ENCODE peak calls at places on chromosomes 11 and 22, in nine cellular contexts. One of them, this sample, is unnamed.

GRCh38 chr22:27247691-27248434 is 553.7 kb downstream of the MN1 start:
- DNase-seq in H9: no peak
- DNase-seq in dorsolateral prefrontal cortex: no peak
- DNase-seq in pancreas: no peak
- DNase-seq in uterus: peak
- DNase-seq in heart right ventricle: no peak
- DNase-seq in HCT116: no peak
- DNase-seq in tibial artery: peak
- DNase-seq in HFF-Myc: no peak
- DNase-seq in this sample: no peak

GRCh38 chr11:105152556-105152955 is 13.0 kb upstream of the CARD18 start:
- DNase-seq in H9: no peak
- DNase-seq in dorsolateral prefrontal cortex: no peak
- DNase-seq in pancreas: no peak
- DNase-seq in uterus: no peak
- DNase-seq in heart right ventricle: no peak
- DNase-seq in HCT116: no peak
- DNase-seq in tibial artery: no peak
- DNase-seq in HFF-Myc: no peak
- DNase-seq in this sample: no peak

GRCh38 chr22:46538816-46539163 is 1.4 kb upstream of the CELSR1 start:
- DNase-seq in H9: no peak
- DNase-seq in dorsolateral prefrontal cortex: no peak
- DNase-seq in pancreas: no peak
- DNase-seq in uterus: no peak
- DNase-seq in heart right ventricle: no peak
- DNase-seq in HCT116: no peak
- DNase-seq in tibial artery: no peak
- DNase-seq in HFF-Myc: no peak
- DNase-seq in this sample: no peak

GRCh38 chr22:42856179-42856864 is 751 bp downstream of the ARFGAP3 start:
- DNase-seq in H9: no peak
- DNase-seq in dorsolateral prefrontal cortex: no peak
- DNase-seq in pancreas: peak
- DNase-seq in uterus: peak
- DNase-seq in heart right ventricle: peak
- DNase-seq in HCT116: no peak
- DNase-seq in tibial artery: peak
- DNase-seq in HFF-Myc: no peak
- DNase-seq in this sample: no peak

GRCh38 chr11:47179655-47179991 is 2.9 kb upstream of the ARFGAP2 start:
- DNase-seq in H9: peak
- DNase-seq in dorsolateral prefrontal cortex: no peak
- DNase-seq in pancreas: no peak
- DNase-seq in uterus: no peak
- DNase-seq in heart right ventricle: no peak
- DNase-seq in HCT116: no peak
- DNase-seq in tibial artery: no peak
- DNase-seq in HFF-Myc: no peak
- DNase-seq in this sample: no peak

GRCh38 chr11:68455485-68455884 is 5.1 kb upstream of the PPP6R3 start:
- DNase-seq in H9: no peak
- DNase-seq in dorsolateral prefrontal cortex: no peak
- DNase-seq in pancreas: peak
- DNase-seq in uterus: no peak
- DNase-seq in heart right ventricle: no peak
- DNase-seq in HCT116: no peak
- DNase-seq in tibial artery: peak
- DNase-seq in HFF-Myc: no peak
- DNase-seq in this sample: no peak

GRCh38 chr11:36009469-36009868 is 65.6 kb downstream of the LDLRAD3 start:
- DNase-seq in H9: no peak
- DNase-seq in dorsolateral prefrontal cortex: no peak
- DNase-seq in pancreas: no peak
- DNase-seq in uterus: no peak
- DNase-seq in heart right ventricle: no peak
- DNase-seq in HCT116: no peak
- DNase-seq in tibial artery: no peak
- DNase-seq in HFF-Myc: no peak
- DNase-seq in this sample: no peak

GRCh38 chr11:70032943-70033710 is 45.0 kb upstream of the ANO1 start:
- DNase-seq in H9: peak
- DNase-seq in dorsolateral prefrontal cortex: no peak
- DNase-seq in pancreas: no peak
- DNase-seq in uterus: no peak
- DNase-seq in heart right ventricle: no peak
- DNase-seq in HCT116: no peak
- DNase-seq in tibial artery: no peak
- DNase-seq in HFF-Myc: no peak
- DNase-seq in this sample: no peak

GRCh38 chr11:66951135-66951534 is 7.0 kb downstream of the PC start:
- DNase-seq in H9: peak
- DNase-seq in dorsolateral prefrontal cortex: no peak
- DNase-seq in pancreas: no peak
- DNase-seq in uterus: no peak
- DNase-seq in heart right ventricle: no peak
- DNase-seq in HCT116: no peak
- DNase-seq in tibial artery: no peak
- DNase-seq in HFF-Myc: no peak
- DNase-seq in this sample: no peak

GRCh38 chr11:8277691-8278090 is 14.0 kb upstream of the LMO1 start:
- DNase-seq in H9: no peak
- DNase-seq in dorsolateral prefrontal cortex: no peak
- DNase-seq in pancreas: peak
- DNase-seq in uterus: no peak
- DNase-seq in heart right ventricle: no peak
- DNase-seq in HCT116: no peak
- DNase-seq in tibial artery: peak
- DNase-seq in HFF-Myc: no peak
- DNase-seq in this sample: no peak

GRCh38 chr11:128757235-128757711 is 63.4 kb downstream of the FLI1 start:
- DNase-seq in H9: peak
- DNase-seq in dorsolateral prefrontal cortex: no peak
- DNase-seq in pancreas: no peak
- DNase-seq in uterus: no peak
- DNase-seq in heart right ventricle: no peak
- DNase-seq in HCT116: peak
- DNase-seq in tibial artery: no peak
- DNase-seq in HFF-Myc: no peak
- DNase-seq in this sample: no peak

GRCh38 chr11:122559734-122560382 is 95.7 kb upstream of the UBASH3B start:
- DNase-seq in H9: peak
- DNase-seq in dorsolateral prefrontal cortex: no peak
- DNase-seq in pancreas: no peak
- DNase-seq in uterus: no peak
- DNase-seq in heart right ventricle: no peak
- DNase-seq in HCT116: peak
- DNase-seq in tibial artery: no peak
- DNase-seq in HFF-Myc: no peak
- DNase-seq in this sample: no peak

GRCh38 chr11:23564370-23564769 is 704.1 kb upstream of the CCDC179 start:
- DNase-seq in H9: no peak
- DNase-seq in dorsolateral prefrontal cortex: no peak
- DNase-seq in pancreas: no peak
- DNase-seq in uterus: no peak
- DNase-seq in heart right ventricle: no peak
- DNase-seq in HCT116: no peak
- DNase-seq in tibial artery: no peak
- DNase-seq in HFF-Myc: no peak
- DNase-seq in this sample: no peak

GRCh38 chr11:101453682-101454081 is 130.1 kb downstream of the TRPC6 start:
- DNase-seq in H9: no peak
- DNase-seq in dorsolateral prefrontal cortex: no peak
- DNase-seq in pancreas: no peak
- DNase-seq in uterus: no peak
- DNase-seq in heart right ventricle: no peak
- DNase-seq in HCT116: no peak
- DNase-seq in tibial artery: no peak
- DNase-seq in HFF-Myc: no peak
- DNase-seq in this sample: no peak

GRCh38 chr11:63903884-63904283 is 13.1 kb downstream of the RCOR2 start:
- DNase-seq in H9: no peak
- DNase-seq in dorsolateral prefrontal cortex: no peak
- DNase-seq in pancreas: no peak
- DNase-seq in uterus: no peak
- DNase-seq in heart right ventricle: no peak
- DNase-seq in HCT116: no peak
- DNase-seq in tibial artery: no peak
- DNase-seq in HFF-Myc: no peak
- DNase-seq in this sample: no peak

GRCh38 chr11:85827768-85828639 is 17.1 kb upstream of the SYTL2 start:
- DNase-seq in H9: no peak
- DNase-seq in dorsolateral prefrontal cortex: no peak
- DNase-seq in pancreas: no peak
- DNase-seq in uterus: no peak
- DNase-seq in heart right ventricle: no peak
- DNase-seq in HCT116: peak
- DNase-seq in tibial artery: no peak
- DNase-seq in HFF-Myc: peak
- DNase-seq in this sample: no peak

GRCh38 chr11:111935331-111936044 is 1.7 kb upstream of the DIXDC1 start:
- DNase-seq in H9: no peak
- DNase-seq in dorsolateral prefrontal cortex: no peak
- DNase-seq in pancreas: no peak
- DNase-seq in uterus: no peak
- DNase-seq in heart right ventricle: no peak
- DNase-seq in HCT116: no peak
- DNase-seq in tibial artery: no peak
- DNase-seq in HFF-Myc: no peak
- DNase-seq in this sample: no peak

GRCh38 chr22:24759765-24760164 is 14.8 kb downstream of the PIWIL3 start:
- DNase-seq in H9: no peak
- DNase-seq in dorsolateral prefrontal cortex: no peak
- DNase-seq in pancreas: no peak
- DNase-seq in uterus: no peak
- DNase-seq in heart right ventricle: no peak
- DNase-seq in HCT116: no peak
- DNase-seq in tibial artery: no peak
- DNase-seq in HFF-Myc: no peak
- DNase-seq in this sample: no peak

GRCh38 chr22:24761888-24762675 is 12.4 kb downstream of the PIWIL3 start:
- DNase-seq in H9: no peak
- DNase-seq in dorsolateral prefrontal cortex: no peak
- DNase-seq in pancreas: no peak
- DNase-seq in uterus: no peak
- DNase-seq in heart right ventricle: no peak
- DNase-seq in HCT116: no peak
- DNase-seq in tibial artery: no peak
- DNase-seq in HFF-Myc: no peak
- DNase-seq in this sample: no peak

GRCh38 chr22:24760708-24761306 is 13.7 kb downstream of the PIWIL3 start:
- DNase-seq in H9: no peak
- DNase-seq in dorsolateral prefrontal cortex: no peak
- DNase-seq in pancreas: no peak
- DNase-seq in uterus: no peak
- DNase-seq in heart right ventricle: no peak
- DNase-seq in HCT116: no peak
- DNase-seq in tibial artery: no peak
- DNase-seq in HFF-Myc: no peak
- DNase-seq in this sample: no peak

GRCh38 chr22:24753919-24754318 is 20.6 kb downstream of the PIWIL3 start:
- DNase-seq in H9: no peak
- DNase-seq in dorsolateral prefrontal cortex: no peak
- DNase-seq in pancreas: no peak
- DNase-seq in uterus: no peak
- DNase-seq in heart right ventricle: no peak
- DNase-seq in HCT116: no peak
- DNase-seq in tibial artery: no peak
- DNase-seq in HFF-Myc: no peak
- DNase-seq in this sample: no peak

DNA sequence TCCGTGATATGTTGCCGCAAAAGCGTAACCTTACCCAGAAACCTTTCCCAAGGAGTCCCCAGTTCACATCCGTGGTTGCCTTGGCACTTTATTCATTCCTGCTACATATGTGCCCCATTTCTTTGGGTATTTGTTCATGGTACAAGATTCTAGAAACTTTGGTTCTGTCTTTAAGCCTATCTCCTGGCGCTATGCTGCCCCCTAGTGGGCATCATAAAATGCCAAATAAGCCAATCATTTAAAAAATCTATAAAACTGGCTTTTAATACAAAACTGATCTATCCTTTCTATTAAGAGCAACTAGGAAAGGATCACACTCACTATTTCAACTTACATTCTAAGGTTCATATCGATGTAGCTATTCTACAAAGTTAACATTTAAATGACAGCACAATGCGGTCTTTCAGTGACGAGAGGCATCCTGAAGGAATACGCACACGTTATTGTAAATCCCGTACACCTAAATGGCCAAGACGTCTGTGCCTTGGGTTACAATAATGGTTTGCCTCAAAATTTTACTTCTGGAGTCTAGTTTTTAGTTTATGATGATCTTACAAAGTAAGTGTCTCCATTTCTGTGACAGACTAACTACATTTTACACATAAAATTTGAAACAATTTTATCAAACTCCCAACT is 16.2 kb downstream of the PIWIL3 start:
- DNase-seq in H9: no peak
- DNase-seq in dorsolateral prefrontal cortex: no peak
- DNase-seq in pancreas: peak
- DNase-seq in uterus: peak
- DNase-seq in heart right ventricle: peak
- DNase-seq in HCT116: peak
- DNase-seq in tibial artery: no peak
- DNase-seq in HFF-Myc: peak
- DNase-seq in this sample: no peak
- TF ChIP-seq CTCF in H9: peak
- TF ChIP-seq CTCF in dorsolateral prefrontal cortex: peak
- TF ChIP-seq CTCF in pancreas: peak
- TF ChIP-seq CTCF in uterus: peak
- TF ChIP-seq CTCF in heart right ventricle: peak
- TF ChIP-seq CTCF in HCT116: peak
- TF ChIP-seq CTCF in tibial artery: peak
- TF ChIP-seq CTCF in HFF-Myc: peak
- TF ChIP-seq CTCF in this sample: no peak

GRCh38 chr11:12599408-12600143 is 74.6 kb upstream of the TEAD1 start:
- DNase-seq in H9: peak
- DNase-seq in dorsolateral prefrontal cortex: peak
- DNase-seq in pancreas: peak
- DNase-seq in uterus: peak
- DNase-seq in heart right ventricle: peak
- DNase-seq in HCT116: peak
- DNase-seq in tibial artery: peak
- DNase-seq in HFF-Myc: no peak
- DNase-seq in this sample: no peak
- TF ChIP-seq CTCF in H9: peak
- TF ChIP-seq CTCF in dorsolateral prefrontal cortex: peak
- TF ChIP-seq CTCF in pancreas: peak
- TF ChIP-seq CTCF in uterus: peak
- TF ChIP-seq CTCF in heart right ventricle: peak
- TF ChIP-seq CTCF in HCT116: peak
- TF ChIP-seq CTCF in tibial artery: peak
- TF ChIP-seq CTCF in HFF-Myc: peak
- TF ChIP-seq CTCF in this sample: no peak

GRCh38 chr11:60130496-60130895 is 42.0 kb downstream of the MS4A2 start:
- DNase-seq in H9: peak
- DNase-seq in dorsolateral prefrontal cortex: no peak
- DNase-seq in pancreas: no peak
- DNase-seq in uterus: no peak
- DNase-seq in heart right ventricle: no peak
- DNase-seq in HCT116: peak
- DNase-seq in tibial artery: no peak
- DNase-seq in HFF-Myc: no peak
- DNase-seq in this sample: no peak
- TF ChIP-seq CTCF in H9: peak
- TF ChIP-seq CTCF in dorsolateral prefrontal cortex: peak
- TF ChIP-seq CTCF in pancreas: no peak
- TF ChIP-seq CTCF in uterus: peak
- TF ChIP-seq CTCF in heart right ventricle: peak
- TF ChIP-seq CTCF in HCT116: peak
- TF ChIP-seq CTCF in tibial artery: no peak
- TF ChIP-seq CTCF in HFF-Myc: no peak
- TF ChIP-seq CTCF in this sample: no peak

GRCh38 chr11:73477518-73477917 is 101.3 kb downstream of the RELT start:
- DNase-seq in H9: no peak
- DNase-seq in dorsolateral prefrontal cortex: no peak
- DNase-seq in pancreas: no peak
- DNase-seq in uterus: no peak
- DNase-seq in heart right ventricle: no peak
- DNase-seq in HCT116: no peak
- DNase-seq in tibial artery: no peak
- DNase-seq in HFF-Myc: no peak
- DNase-seq in this sample: no peak
- TF ChIP-seq CTCF in H9: no peak
- TF ChIP-seq CTCF in dorsolateral prefrontal cortex: no peak
- TF ChIP-seq CTCF in pancreas: no peak
- TF ChIP-seq CTCF in uterus: no peak
- TF ChIP-seq CTCF in heart right ventricle: no peak
- TF ChIP-seq CTCF in HCT116: no peak
- TF ChIP-seq CTCF in tibial artery: no peak
- TF ChIP-seq CTCF in HFF-Myc: no peak
- TF ChIP-seq CTCF in this sample: no peak